ENCODE peak calls at places on chromosome 21, in six cellular contexts. X is spleen, P is A549, M is GM06990, I is K562, V is heart right ventricle. G is an unnamed sample.

GRCh38 chr21:25080161-25080560 is 527.1 kb downstream of the MRPL39 start:
- DNase-seq in X (no peak), V (no peak), P (no peak), M (no peak), I (no peak), G (peak)

GRCh38 chr21:21664871-21665270 is 666.7 kb downstream of the NCAM2 start:
- DNase-seq in M (no peak), P (no peak), X (no peak), I (no peak), V (no peak), G (no peak)

GRCh38 chr21:17467829-17468228 is 45.0 kb upstream of the CXADR start:
- DNase-seq in V (no peak), M (no peak), X (no peak), I (no peak), P (no peak), G (no peak)

GRCh38 chr21:18801468-18801867 is 397.9 kb upstream of the TMPRSS15 start:
- DNase-seq in M (no peak), V (no peak), X (no peak), I (no peak), P (peak), G (peak)

GRCh38 chr21:16243396-16243795 is 513.6 kb downstream of the USP25 start:
- DNase-seq in P (no peak), M (no peak), V (no peak), X (no peak), I (no peak), G (no peak)

GRCh38 chr21:26966978-26967913 is at the start of gene ADAMTS5:
- DNase-seq in X (peak), P (no peak), M (no peak), I (no peak), V (peak), G (peak)

GRCh38 chr21:24895885-24896734 is 711.2 kb downstream of the MRPL39 start:
- DNase-seq in I (no peak), P (no peak), V (no peak), M (peak), X (no peak), G (peak)

GRCh38 chr21:26405735-26406361 is 167.2 kb downstream of the CYYR1 start:
- DNase-seq in P (peak), V (no peak), I (no peak), M (no peak), X (no peak), G (peak)

GRCh38 chr21:41316641-41317392 is at the start of gene FAM3B:
- DNase-seq in M (no peak), X (no peak), P (no peak), V (no peak), I (no peak), G (no peak)

GRCh38 chr21:14916676-14917141 is 148.1 kb downstream of the NRIP1 start:
- DNase-seq in I (no peak), V (no peak), P (no peak), X (no peak), M (no peak), G (peak)

GRCh38 chr21:21196087-21196486 is 197.9 kb downstream of the NCAM2 start:
- DNase-seq in I (no peak), P (no peak), V (no peak), M (no peak), X (no peak), G (peak)

GRCh38 chr21:23725576-23725975 is 1881.7 kb downstream of the MRPL39 start:
- DNase-seq in P (no peak), M (no peak), X (no peak), I (no peak), V (no peak), G (no peak)

GRCh38 chr21:32099812-32100416 is 178.9 kb downstream of the MIS18A start:
- DNase-seq in I (no peak), X (no peak), P (peak), V (no peak), M (no peak), G (no peak)

GRCh38 chr21:44466351-44466954 is 11.1 kb downstream of the LRRC3 start:
- DNase-seq in X (no peak), V (no peak), M (no peak), P (no peak), I (no peak), G (no peak)
- H3K4me3 ChIP-seq in X (no peak), V (no peak), M (no peak), P (no peak), I (no peak), G (no peak)

GRCh38 chr21:30444204-30444603 is 4.1 kb downstream of the KRTAP15-1 start:
- DNase-seq in X (no peak), V (peak), I (no peak), P (no peak), M (no peak), G (no peak)
- TF ChIP-seq CTCF in X (no peak), V (no peak), I (no peak), P (no peak), M (no peak), G (no peak)

GRCh38 chr21:38954450-38955059 is 148.8 kb downstream of the ETS2 start:
- DNase-seq in I (no peak), P (no peak), X (no peak), M (no peak), V (no peak), G (no peak)
- H3K4me3 ChIP-seq in I (no peak), P (no peak), X (no peak), M (no peak), V (no peak), G (no peak)

GRCh38 chr21:33313611-33314010 is 11.2 kb upstream of the IFNAR1 start:
- DNase-seq in P (no peak), M (no peak), X (no peak), V (no peak), I (no peak), G (no peak)
- TF ChIP-seq CTCF in P (no peak), M (no peak), X (no peak), V (no peak), I (no peak), G (no peak)

GRCh38 chr21:36175771-36176565 is 19.3 kb downstream of the DOP1B start:
- DNase-seq in X (no peak), M (no peak), P (no peak), I (no peak), V (no peak), G (no peak)
- H3K4me3 ChIP-seq in X (no peak), M (no peak), P (no peak), I (no peak), V (no peak), G (no peak)

DNA sequence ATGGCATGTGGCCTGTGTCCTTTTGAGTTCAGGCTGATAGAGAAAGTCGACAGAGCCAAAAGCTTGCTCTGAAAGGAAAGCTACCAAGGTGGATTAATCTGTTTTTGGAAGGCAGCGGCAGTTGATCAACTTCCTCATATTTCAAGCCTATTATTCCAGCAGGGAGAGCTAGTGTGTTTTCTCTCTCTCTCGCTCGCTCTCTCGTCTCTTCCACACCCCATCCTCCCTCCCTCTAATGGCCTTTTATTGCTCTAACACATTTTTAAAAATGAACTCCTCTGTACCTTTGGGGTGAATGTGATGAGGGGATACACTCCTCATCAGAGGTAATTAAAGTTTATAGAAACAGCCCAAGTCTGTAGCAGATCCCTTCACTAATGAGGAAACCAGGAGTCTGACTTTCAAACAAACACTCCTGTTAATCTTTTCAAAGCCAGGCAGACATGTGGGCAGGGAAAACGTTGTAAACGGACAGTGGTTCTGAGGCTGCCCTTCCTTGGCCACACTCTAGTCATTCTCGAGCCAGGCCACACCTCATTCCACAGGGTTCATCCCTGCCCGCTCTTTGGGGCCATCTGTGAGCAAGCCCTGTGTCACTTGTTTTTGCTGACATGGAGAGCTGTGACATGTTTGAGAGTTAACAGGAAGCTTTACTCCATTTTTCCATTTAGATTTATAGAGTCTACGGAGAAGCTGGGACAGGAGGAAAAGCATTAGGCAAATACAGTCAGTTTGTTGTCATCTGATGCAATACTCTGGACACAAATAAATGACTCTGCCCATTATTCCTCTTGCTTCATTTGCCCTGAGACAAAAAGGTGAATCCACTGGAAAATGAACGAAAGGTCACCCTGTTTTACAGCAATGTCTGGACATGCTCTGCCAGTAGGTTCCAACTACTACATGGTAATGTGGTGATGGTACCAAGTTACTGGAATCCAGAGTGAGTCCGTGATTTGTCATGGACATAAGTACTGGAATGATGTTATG is 126.7 kb downstream of the CLIC6 start:
- DNase-seq in V (no peak), X (no peak), P (peak), M (no peak), I (no peak), G (peak)
- TF ChIP-seq CTCF in V (no peak), X (no peak), P (peak), M (no peak), I (no peak), G (peak)

DNA sequence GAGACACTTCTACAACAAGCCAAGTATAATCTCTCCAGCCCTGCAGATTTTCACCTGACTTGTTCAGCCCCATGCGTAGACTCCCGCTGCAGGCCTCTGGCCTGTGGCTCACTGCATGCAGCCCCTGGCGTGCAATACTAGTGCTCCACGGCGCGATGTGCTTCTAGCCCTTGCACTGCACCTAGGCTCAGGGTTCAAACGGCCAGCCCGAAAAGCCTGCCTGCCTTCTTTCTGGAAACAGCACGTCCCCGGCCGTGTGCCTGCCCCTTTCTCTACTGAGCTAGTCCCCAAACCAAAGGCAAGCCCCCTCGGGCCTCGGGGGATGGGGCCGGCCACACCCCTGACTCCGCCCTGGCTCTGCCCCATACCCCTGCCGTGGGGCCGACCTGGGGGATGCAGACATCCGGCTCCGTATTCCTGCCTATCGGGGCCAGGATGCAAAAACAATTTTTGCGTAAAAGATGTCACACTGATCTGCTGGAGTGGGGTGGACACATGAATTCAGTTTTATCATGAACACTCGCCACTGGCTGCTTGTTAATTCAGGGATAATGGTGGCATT is 26.3 kb upstream of the TRAPPC10 start:
- DNase-seq in P (no peak), V (no peak), I (peak), X (no peak), M (no peak), G (no peak)
- H3K4me3 ChIP-seq in P (no peak), V (no peak), I (no peak), X (no peak), M (no peak), G (no peak)

DNA sequence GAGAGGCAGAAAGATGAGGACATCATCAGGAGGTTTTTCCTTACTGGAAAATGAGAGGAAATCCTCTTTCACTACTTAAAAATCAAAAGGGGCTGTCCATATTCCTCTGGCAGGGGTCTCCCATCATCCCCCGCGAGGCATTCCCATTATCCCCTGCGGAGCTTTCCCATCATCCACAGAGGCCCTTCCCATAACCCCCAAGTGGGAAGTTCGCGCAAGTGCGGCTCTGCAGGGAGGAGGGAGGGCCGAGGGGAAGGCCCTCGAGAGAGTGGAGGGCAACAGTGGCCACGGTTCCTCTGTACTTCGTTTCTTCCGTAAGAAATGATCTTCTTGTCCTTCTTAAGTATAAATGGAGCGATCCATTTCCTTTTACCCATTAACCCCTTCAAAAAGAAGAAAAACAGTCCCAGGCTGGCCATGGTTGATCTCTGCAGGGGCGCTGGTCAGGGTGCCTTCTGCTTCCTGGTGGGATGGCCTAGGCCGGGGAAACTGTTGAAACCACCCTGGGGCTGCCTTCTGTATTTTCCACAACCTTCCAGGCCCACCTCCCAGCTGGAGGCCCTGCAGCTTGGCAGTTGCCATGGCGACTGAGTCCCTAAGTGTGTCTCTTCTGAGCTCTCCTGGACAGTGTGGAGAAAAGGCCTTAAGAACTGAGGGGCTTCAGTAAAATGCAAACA is 3.5 kb upstream of the RSPH1 start:
- DNase-seq in X (no peak), V (no peak), I (no peak), M (no peak), P (no peak), G (no peak)
- TF ChIP-seq CTCF in X (no peak), V (no peak), I (no peak), M (no peak), P (no peak), G (no peak)

GRCh38 chr21:45848352-45848751 is 133.2 kb upstream of the COL6A1 start:
- DNase-seq in I (no peak), P (no peak), X (no peak), V (no peak), M (no peak), G (no peak)
- H3K4me3 ChIP-seq in I (no peak), P (no peak), X (no peak), V (no peak), M (no peak), G (no peak)

GRCh38 chr21:38804617-38805281 is 980 bp upstream of the ETS2 start:
- DNase-seq in I (peak), M (no peak), X (peak), P (peak), V (peak), G (peak)
- TF ChIP-seq CTCF in I (peak), M (peak), X (no peak), P (peak), V (peak), G (peak)

G was measured in astrocyte of the spinal cord.